ENCODE peak calls at places on chromosomes 2 and 18, in ten cellular contexts. R is neural crest cell; W is RPMI8226; O is cardiac fibroblast; F is mesenchymal stem cell; N is activated naive CD4-positive, alpha-beta T cell; Z is stimulated activated CD4-positive, alpha-beta T cell treated with anti-CD3 and anti-CD28 coated beads, Interleukin-12 subunit alpha, Interleukin-12 subunit beta, amount 100 ng/mL, for 24 hours; E is endothelial cell; S is NCI-H1417; L is M059J. C is an unnamed sample.

GRCh38 chr2:217418090-217418489 is 558.2 kb upstream of the TNP1 start:
- DNase-seq in R (no peak), W (no peak), O (no peak), F (peak; percentile 49), N (no peak), Z (no peak), E (no peak), S (no peak), L (no peak), C (no peak)

GRCh38 chr2:63590621-63591408 is 2.1 kb downstream of the MDH1 start:
- DNase-seq in R (no peak), W (peak; percentile 93), O (peak; percentile 17), F (peak; percentile 24), N (no peak), Z (no peak), E (no peak), S (peak; percentile 14), L (no peak), C (peak; percentile 1)

GRCh38 chr2:96538487-96539214 is 2.1 kb downstream of the ARID5A start:
- DNase-seq in R (peak; percentile 79), W (peak; percentile 56), O (peak; percentile 41), F (peak; percentile 49), N (peak; percentile 95), Z (peak; percentile 72), E (peak; percentile 45), S (no peak), L (no peak), C (no peak)

GRCh38 chr2:220959391-220959802 is 612.7 kb downstream of the EPHA4 start:
- DNase-seq in R (no peak), W (no peak), O (peak; percentile 13), F (peak; percentile 43), N (no peak), Z (no peak), E (no peak), S (no peak), L (peak; percentile 44), C (no peak)

GRCh38 chr2:47118581-47118980 is 36.5 kb downstream of the STPG4 start:
- DNase-seq in R (no peak), W (no peak), O (no peak), F (no peak), N (no peak), Z (no peak), E (no peak), S (no peak), L (no peak), C (no peak)

GRCh38 chr2:112876971-112877361 is 34.0 kb upstream of the IL37 start:
- DNase-seq in R (no peak), W (no peak), O (no peak), F (no peak), N (no peak), Z (no peak), E (no peak), S (no peak), L (no peak), C (no peak)

GRCh38 chr2:109528811-109529501 is 84.8 kb downstream of the SEPTIN10 start:
- DNase-seq in R (no peak), W (no peak), O (no peak), F (no peak), N (no peak), Z (no peak), E (no peak), S (no peak), L (no peak), C (no peak)

GRCh38 chr18:41594582-41594981 is 360.5 kb upstream of the PIK3C3 start:
- DNase-seq in R (no peak), W (no peak), O (peak; percentile 61), F (no peak), N (no peak), Z (no peak), E (no peak), S (no peak), L (no peak), C (no peak)

GRCh38 chr2:241636182-241636982 is 576 bp downstream of the THAP4 start:
- DNase-seq in R (peak; percentile 18), W (peak; percentile 51), O (peak; percentile 34), F (peak; percentile 66), N (no peak), Z (no peak), E (peak; percentile 59), S (peak; percentile 3), L (peak; percentile 39), C (peak; percentile 31)

GRCh38 chr2:105252271-105252670 is 10.7 kb downstream of the GPR45 start:
- DNase-seq in R (no peak), W (no peak), O (no peak), F (no peak), N (no peak), Z (no peak), E (no peak), S (no peak), L (no peak), C (no peak)

GRCh38 chr2:189221811-189222210 is 42.2 kb upstream of the COL5A2 start:
- DNase-seq in R (no peak), W (no peak), O (peak; percentile 17), F (peak; percentile 30), N (no peak), Z (no peak), E (no peak), S (no peak), L (peak; percentile 50), C (no peak)

GRCh38 chr2:139721454-139721995 is 941.3 kb upstream of the NXPH2 start:
- DNase-seq in R (no peak), W (no peak), O (no peak), F (no peak), N (no peak), Z (no peak), E (no peak), S (no peak), L (no peak), C (peak; percentile 80)

GRCh38 chr2:23383087-23383486 is 1.9 kb upstream of the KLHL29 start:
- DNase-seq in R (no peak), W (no peak), O (no peak), F (no peak), N (no peak), Z (no peak), E (no peak), S (no peak), L (no peak), C (peak; percentile 41)

GRCh38 chr2:285506-285905 is 2.4 kb downstream of the ALKAL2 start:
- DNase-seq in R (no peak), W (no peak), O (peak; percentile 72), F (peak; percentile 57), N (no peak), Z (no peak), E (no peak), S (no peak), L (peak; percentile 38), C (no peak)

GRCh38 chr2:151280276-151280675 is 9.2 kb downstream of the NMI start:
- DNase-seq in R (no peak), W (no peak), O (peak; percentile 75), F (peak; percentile 3), N (no peak), Z (no peak), E (no peak), S (no peak), L (no peak), C (no peak)

GRCh38 chr2:173079968-173080860 is 4.6 kb downstream of the MAP3K20 start:
- DNase-seq in R (no peak), W (no peak), O (peak; percentile 77), F (peak; percentile 91), N (no peak), Z (no peak), E (no peak), S (no peak), L (peak; percentile 87), C (no peak)

GRCh38 chr2:101803945-101804696 is 106.6 kb downstream of the MAP4K4 start:
- DNase-seq in R (peak; percentile 20), W (no peak), O (peak; percentile 79), F (no peak), N (no peak), Z (no peak), E (no peak), S (no peak), L (no peak), C (no peak)

GRCh38 chr2:162075689-162076132 is 1.7 kb upstream of the DPP4 start:
- DNase-seq in R (no peak), W (no peak), O (peak; percentile 40), F (peak; percentile 66), N (no peak), Z (no peak), E (no peak), S (no peak), L (peak; percentile 55), C (no peak)

GRCh38 chr2:160347269-160347863 is 146.2 kb downstream of the RBMS1 start:
- DNase-seq in R (no peak), W (no peak), O (no peak), F (no peak), N (no peak), Z (no peak), E (no peak), S (no peak), L (no peak), C (no peak)

GRCh38 chr2:215712219-215712849 is 276.5 kb upstream of the FN1 start:
- DNase-seq in R (no peak), W (no peak), O (no peak), F (peak; percentile 32), N (no peak), Z (no peak), E (no peak), S (no peak), L (no peak), C (no peak)

GRCh38 chr2:152925540-152926448 is 207.4 kb downstream of the ARL6IP6 start:
- DNase-seq in R (peak; percentile 78), W (peak; percentile 77), O (peak; percentile 54), F (peak; percentile 48), N (no peak), Z (peak; percentile 5), E (peak; percentile 85), S (peak; percentile 49), L (peak; percentile 56), C (peak; percentile 69)

GRCh38 chr2:147174824-147175254 is 670.0 kb upstream of the ACVR2A start:
- DNase-seq in R (no peak), W (no peak), O (no peak), F (no peak), N (no peak), Z (no peak), E (no peak), S (no peak), L (no peak), C (no peak)

GRCh38 chr2:77191665-77192064 is 330.5 kb downstream of the LRRTM4 start:
- DNase-seq in R (no peak), W (no peak), O (no peak), F (no peak), N (no peak), Z (no peak), E (no peak), S (no peak), L (no peak), C (no peak)

GRCh38 chr2:157874278-157874825 is 1.8 kb downstream of the ACVR1 start:
- DNase-seq in R (no peak), W (no peak), O (no peak), F (peak; percentile 27), N (no peak), Z (no peak), E (no peak), S (no peak), L (no peak), C (no peak)

GRCh38 chr2:62266433-62267038 is 70.6 kb downstream of the B3GNT2 start:
- DNase-seq in R (no peak), W (no peak), O (peak; percentile 74), F (peak; percentile 92), N (no peak), Z (no peak), E (no peak), S (no peak), L (peak; percentile 81), C (no peak)

GRCh38 chr2:43112155-43112554 is 114.3 kb downstream of the ZFP36L2 start:
- DNase-seq in R (no peak), W (no peak), O (no peak), F (no peak), N (no peak), Z (no peak), E (no peak), S (no peak), L (no peak), C (no peak)

GRCh38 chr18:63213936-63214671 is 105.5 kb downstream of the BCL2 start:
- DNase-seq in R (no peak), W (no peak), O (no peak), F (no peak), N (no peak), Z (no peak), E (no peak), S (no peak), L (no peak), C (no peak)

GRCh38 chr2:47354013-47354816 is 48.7 kb upstream of the MSH2 start:
- DNase-seq in R (no peak), W (peak; percentile 19), O (peak; percentile 48), F (peak; percentile 84), N (no peak), Z (no peak), E (no peak), S (no peak), L (peak; percentile 74), C (no peak)

C was measured in NCI-H146.